ENCODE peak calls at places on chromosomes 3 and 15, in four cellular contexts. J is HepG2, V is HCT116, A is K562. M is an unnamed sample.

GRCh38 chr3:132038198-132038825 is 3.5 kb upstream of the CPNE4 start:
- DNase-seq in A (no peak), V (no peak), J (peak), M (peak)

GRCh38 chr15:40511472-40512133 is 40.8 kb downstream of the CHST14 start:
- DNase-seq in A (peak), J (peak), V (no peak), M (peak)

GRCh38 chr3:151459360-151459759 is 1.5 kb downstream of the IGSF10 start:
- DNase-seq in V (no peak), A (no peak), J (no peak), M (no peak)

GRCh38 chr3:196661400-196661799 is 21.9 kb downstream of the NRROS start:
- DNase-seq in A (no peak), V (no peak), J (no peak), M (no peak)

GRCh38 chr3:104438761-104439160 is 927.9 kb upstream of the ALCAM start:
- DNase-seq in J (no peak), A (no peak), V (no peak), M (no peak)

GRCh38 chr15:51493892-51494291 is 128.7 kb downstream of the DMXL2 start:
- DNase-seq in V (no peak), A (no peak), J (peak), M (no peak)

GRCh38 chr3:135982922-135983581 is 17.5 kb downstream of the PPP2R3A start:
- DNase-seq in A (no peak), V (no peak), J (no peak), M (no peak)

GRCh38 chr3:114554716-114555115 is 260.9 kb downstream of the TIGIT start:
- DNase-seq in A (no peak), J (no peak), V (no peak), M (no peak)

GRCh38 chr3:61990618-61991017 is 382.7 kb downstream of the FEZF2 start:
- DNase-seq in V (no peak), J (no peak), A (no peak), M (no peak)

GRCh38 chr15:40266828-40267304 is 16.0 kb downstream of the ANKRD63 start:
- DNase-seq in A (peak), J (peak), V (peak), M (no peak)

GRCh38 chr3:48068886-48069285 is 52.7 kb upstream of the MAP4 start:
- DNase-seq in J (no peak), V (no peak), A (no peak), M (no peak)

GRCh38 chr3:138578141-138578540 is 15.9 kb downstream of the CEP70 start:
- DNase-seq in V (no peak), J (no peak), A (no peak), M (no peak)
- TF ChIP-seq ELF1 in V (no peak), J (no peak), A (peak), M (no peak)

GRCh38 chr3:193021506-193022010 is 103.9 kb upstream of the MB21D2 start:
- DNase-seq in V (no peak), J (no peak), A (no peak), M (no peak)

GRCh38 chr3:193014961-193015360 is 97.3 kb upstream of the MB21D2 start:
- DNase-seq in J (no peak), A (no peak), V (no peak), M (no peak)

GRCh38 chr3:193011956-193012355 is 94.3 kb upstream of the MB21D2 start:
- DNase-seq in A (no peak), J (no peak), V (no peak), M (no peak)

GRCh38 chr3:193016437-193016887 is 98.8 kb upstream of the MB21D2 start:
- DNase-seq in V (no peak), A (no peak), J (no peak), M (no peak)
- TF ChIP-seq REST in V (no peak), A (no peak), J (no peak), M (no peak)

GRCh38 chr3:46553154-46553553 is 12.9 kb downstream of the LRRC2 start:
- DNase-seq in J (no peak), V (no peak), A (no peak), M (no peak)
- TF ChIP-seq ELF1 in J (no peak), V (no peak), A (no peak), M (no peak)

GRCh38 chr15:80405554-80405850 is 1.3 kb downstream of the ARNT2 start:
- DNase-seq in A (no peak), V (no peak), J (no peak), M (no peak)

GRCh38 chr15:80405970-80406369 is 1.8 kb downstream of the ARNT2 start:
- DNase-seq in V (no peak), J (no peak), A (no peak), M (no peak)

GRCh38 chr15:80404057-80404718 is at the start of gene ARNT2:
- DNase-seq in J (no peak), A (no peak), V (no peak), M (peak)

GRCh38 chr15:80403712-80404056 is 498 bp upstream of the ARNT2 start:
- DNase-seq in J (no peak), A (no peak), V (no peak), M (no peak)

GRCh38 chr15:80404719-80405553 is 754 bp downstream of the ARNT2 start:
- DNase-seq in A (no peak), V (no peak), J (no peak), M (peak)
- TF ChIP-seq REST in A (no peak), V (no peak), J (no peak), M (no peak)

GRCh38 chr15:92595506-92596337 is 59.9 kb downstream of the FAM174B start:
- DNase-seq in V (no peak), A (no peak), J (no peak), M (no peak)
- TF ChIP-seq ELF1 in V (no peak), A (no peak), J (no peak), M (no peak)

DNA sequence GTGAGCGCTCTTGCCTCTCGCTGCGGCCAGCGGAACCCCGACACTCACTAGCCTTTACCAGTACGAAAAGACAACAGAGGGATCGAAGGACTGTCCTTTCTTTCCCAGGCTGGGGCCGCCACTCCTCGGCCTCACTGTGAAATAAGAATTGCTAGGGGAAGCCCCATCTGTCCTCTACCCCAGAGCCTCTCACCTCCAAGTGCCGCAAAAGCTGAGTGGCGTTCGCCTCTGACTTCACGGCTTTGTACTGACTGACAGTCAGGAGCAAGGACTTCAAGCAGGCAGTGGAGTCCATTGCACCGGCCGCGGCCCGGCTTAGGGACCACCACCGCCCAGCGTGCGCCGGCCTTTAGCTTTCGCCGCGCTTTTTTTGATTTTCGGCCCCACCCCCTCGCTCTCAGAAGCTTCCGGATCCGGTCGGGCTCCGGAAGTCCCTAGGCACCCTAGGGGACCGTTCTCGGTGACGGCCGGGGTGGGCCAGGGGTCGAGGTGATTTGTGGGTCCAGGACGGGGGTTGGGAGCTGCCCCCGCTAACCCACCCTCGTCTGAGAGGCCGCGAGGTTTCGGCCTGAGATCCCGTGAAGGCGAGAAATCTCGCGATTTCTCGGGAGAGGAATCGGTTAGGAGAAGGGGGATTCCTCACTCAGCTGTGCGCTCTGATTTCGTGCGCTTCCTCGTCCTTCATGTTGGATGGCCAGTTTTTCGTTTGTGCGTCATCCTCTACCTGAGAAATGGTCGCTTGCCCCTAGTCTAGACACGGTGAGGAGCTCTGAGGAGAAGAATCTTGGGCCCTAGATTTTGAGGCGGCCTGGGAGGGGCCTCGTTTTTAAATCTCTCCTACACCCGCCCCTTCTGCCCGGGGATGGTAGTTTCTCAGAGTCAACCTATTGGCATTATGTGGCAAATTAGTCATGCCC is at the start of the genes CIP2A and DZIP3:
- DNase-seq in V (peak), J (peak), A (peak), M (peak)
- TF ChIP-seq REST in V (no peak), J (peak), A (no peak), M (peak)

DNA sequence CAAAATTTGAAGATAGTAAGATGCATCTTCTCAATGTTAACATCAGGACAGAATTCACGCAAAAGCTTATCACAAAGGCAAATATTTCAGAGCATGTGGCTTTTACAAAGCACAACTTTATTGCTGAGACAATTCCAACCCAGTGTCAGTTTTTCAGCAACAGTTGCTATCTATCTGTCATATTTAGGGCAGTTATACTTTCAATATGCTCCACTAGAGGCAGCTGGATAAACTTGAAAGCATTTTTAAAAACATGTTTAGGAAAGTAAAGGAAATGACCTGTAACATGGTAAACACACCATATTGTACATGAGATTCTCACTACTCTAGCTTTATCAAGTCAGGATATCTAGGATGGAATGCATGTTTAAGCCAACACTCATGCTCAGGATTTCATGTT is 63.7 kb upstream of the CPB1 start:
- DNase-seq in A (no peak), J (no peak), V (no peak), M (no peak)
- TF ChIP-seq ELF1 in A (no peak), J (no peak), V (no peak), M (no peak)

GRCh38 chr3:179452166-179452544 is 885 bp upstream of the GNB4 start:
- DNase-seq in A (no peak), V (no peak), J (no peak), M (no peak)

GRCh38 chr3:179452872-179453271 is 1.6 kb upstream of the GNB4 start:
- DNase-seq in A (no peak), J (no peak), V (no peak), M (no peak)

GRCh38 chr3:179450901-179451334 is 352 bp downstream of the GNB4 start:
- DNase-seq in J (no peak), V (no peak), A (peak), M (no peak)

GRCh38 chr3:179450321-179450720 is 949 bp downstream of the GNB4 start:
- DNase-seq in V (no peak), J (no peak), A (no peak), M (no peak)

DNA sequence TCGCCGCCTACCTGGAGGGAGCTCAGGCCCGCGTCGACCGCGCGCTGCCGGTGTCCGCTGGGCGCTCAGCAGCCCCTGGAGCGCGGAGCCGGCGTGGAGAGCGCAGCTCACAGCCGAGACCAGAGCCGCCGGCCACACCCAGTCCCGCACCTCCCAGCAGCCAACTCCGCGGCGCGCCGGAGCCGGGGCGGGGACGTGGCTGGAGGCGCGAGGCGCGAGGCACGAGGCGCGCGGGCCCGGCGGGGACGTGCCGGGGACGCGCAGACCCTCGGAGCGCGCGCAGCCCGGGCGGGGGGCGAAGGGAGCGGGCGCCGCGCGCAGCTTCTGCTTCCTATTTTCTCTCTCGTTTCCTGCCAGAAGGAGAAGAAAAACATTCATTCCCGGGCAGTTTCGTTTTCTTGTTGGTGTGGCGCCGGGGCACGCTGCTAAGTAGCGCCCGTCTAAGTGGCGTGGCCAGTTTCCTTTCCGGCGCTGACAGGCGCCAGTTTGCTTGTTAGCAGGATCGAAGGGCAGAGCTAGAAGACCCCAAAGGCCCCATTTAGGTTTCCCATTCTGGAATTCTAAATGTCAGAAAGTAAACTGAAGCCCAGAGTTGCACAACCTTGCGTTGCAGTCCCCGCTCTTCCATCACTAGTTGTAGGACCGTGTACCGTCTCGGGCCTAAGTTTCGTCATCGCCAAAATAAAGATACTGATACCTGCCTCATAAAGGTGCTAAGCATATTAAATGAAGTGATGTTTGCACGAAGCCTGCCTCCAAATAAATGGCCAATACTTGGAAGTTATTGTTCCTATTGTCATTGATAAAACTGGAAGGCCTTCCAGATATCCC is at the start of gene GNB4:
- DNase-seq in V (no peak), J (no peak), A (peak), M (peak)
- TF ChIP-seq REST in V (no peak), J (no peak), A (no peak), M (no peak)

GRCh38 chr15:75924576-75924975 is 20.9 kb downstream of the FBXO22 start:
- DNase-seq in V (no peak), J (no peak), A (no peak), M (no peak)
- TF ChIP-seq ELF1 in V (no peak), J (no peak), A (no peak), M (no peak)

GRCh38 chr3:112676659-112677234 is 35.8 kb upstream of the CCDC80 start:
- DNase-seq in V (peak), J (peak), A (peak), M (no peak)
- TF ChIP-seq REST in V (no peak), J (no peak), A (no peak), M (peak)

M was measured in SK-N-SH.